ENCODE peak calls at places on chromosome 14, in four cellular contexts. I is CD8-positive, alpha-beta memory T cell; Q is NCI-H1436 treated with DMSO at 0.1 percent for 48 hours; V is activated CD8-positive, alpha-beta memory T cell treated with anti-CD3 and anti-CD28 coated beads, Interleukin-2, amount 50 U/mL, for 4 hours. P is an unnamed sample.

GRCh38 chr14:76647699-76648298 is 113.5 kb upstream of the VASH1 start:
- DNase-seq in I (no peak), V (no peak), Q (no peak), P (peak; percentile 77)

GRCh38 chr14:44369401-44370123 is 137.5 kb downstream of the FSCB start:
- DNase-seq in V (no peak), I (no peak), Q (no peak), P (no peak)

GRCh38 chr14:50943943-50944646 is at the start of gene PYGL:
- DNase-seq in Q (no peak), V (peak; percentile 29), I (peak; percentile 12), P (peak; percentile 70)

GRCh38 chr14:44768935-44769334 is 192.8 kb downstream of the KLHL28 start:
- DNase-seq in I (no peak), Q (no peak), V (no peak), P (no peak)

GRCh38 chr14:64220466-64220865 is 73.7 kb downstream of the ESR2 start:
- DNase-seq in Q (no peak), I (no peak), V (no peak), P (no peak)

GRCh38 chr14:71206766-71207371 is 299.6 kb downstream of the PCNX1 start:
- DNase-seq in I (no peak), Q (no peak), V (no peak), P (peak; percentile 84)

GRCh38 chr14:54579606-54580005 is 12.7 kb downstream of the SAMD4A start:
- DNase-seq in I (no peak), V (no peak), Q (no peak), P (peak; percentile 76)

GRCh38 chr14:67187826-67188225 is 1.4 kb upstream of the GARIN2 start:
- DNase-seq in Q (no peak), I (no peak), V (no peak), P (no peak)

GRCh38 chr14:65631040-65631439 is 218.5 kb downstream of the FUT8 start:
- DNase-seq in V (no peak), Q (no peak), I (no peak), P (no peak)

GRCh38 chr14:23916446-23916845 is 37.1 kb upstream of the DHRS4 start:
- DNase-seq in I (no peak), V (no peak), Q (no peak), P (no peak)

GRCh38 chr14:90573385-90574105 is 176.7 kb downstream of the CALM1 start:
- DNase-seq in V (no peak), Q (no peak), I (no peak), P (no peak)

GRCh38 chr14:34063470-34064164 is 112.7 kb upstream of the EGLN3 start:
- DNase-seq in Q (no peak), I (no peak), V (no peak), P (no peak)

GRCh38 chr14:51922624-51923023 is 62.2 kb downstream of the GNG2 start:
- DNase-seq in I (no peak), V (no peak), Q (no peak), P (peak; percentile 7)

GRCh38 chr14:64759555-64759938 is 55.3 kb downstream of the PLEKHG3 start:
- DNase-seq in I (no peak), Q (no peak), V (no peak), P (no peak)

GRCh38 chr14:89242871-89243270 is 174.2 kb downstream of the FOXN3 start:
- DNase-seq in Q (no peak), V (no peak), I (no peak), P (peak; percentile 4)

GRCh38 chr14:32233292-32233691 is 30.2 kb upstream of the RNU6-8 start:
- DNase-seq in Q (no peak), I (no peak), V (no peak), P (no peak)

GRCh38 chr14:58796201-58796600 is 158.4 kb downstream of the DACT1 start:
- DNase-seq in I (no peak), V (no peak), Q (no peak), P (no peak)

GRCh38 chr14:101198398-101199027 is 295.0 kb upstream of the RTL1 start:
- DNase-seq in V (no peak), Q (no peak), I (no peak), P (no peak)

GRCh38 chr14:105945891-105946290 is 419.5 kb downstream of the TMEM121 start:
- DNase-seq in V (no peak), I (no peak), Q (no peak), P (no peak)

GRCh38 chr14:100539766-100540140 is 47.5 kb downstream of the BEGAIN start:
- DNase-seq in V (no peak), Q (no peak), I (no peak), P (no peak)

GRCh38 chr14:74508292-74508731 is 14.7 kb downstream of the ISCA2 start:
- DNase-seq in Q (no peak), I (no peak), V (no peak), P (peak; percentile 35)

GRCh38 chr14:68979021-68979721 is at the start of gene ACTN1:
- DNase-seq in Q (peak; percentile 88), V (peak; percentile 66), I (peak; percentile 81), P (peak; percentile 98)

GRCh38 chr14:89373185-89373584 is 43.8 kb downstream of the FOXN3 start:
- DNase-seq in I (no peak), V (no peak), Q (no peak), P (no peak)

GRCh38 chr14:96126783-96127271 is 77.8 kb upstream of the BDKRB2 start:
- DNase-seq in Q (no peak), I (no peak), V (no peak), P (no peak)

GRCh38 chr14:31229638-31230229 is 22.1 kb upstream of the HECTD1 start:
- DNase-seq in V (no peak), I (no peak), Q (no peak), P (no peak)

GRCh38 chr14:35247777-35248475 is 44.3 kb upstream of the PSMA6 start:
- DNase-seq in Q (no peak), I (no peak), V (no peak), P (peak; percentile 17)

GRCh38 chr14:56118611-56119181 is 485 bp downstream of the PELI2 start:
- DNase-seq in V (peak; percentile 40), Q (no peak), I (no peak), P (peak; percentile 25)

GRCh38 chr14:91778217-91778616 is 46.3 kb upstream of the CATSPERB start:
- DNase-seq in I (no peak), V (no peak), Q (no peak), P (no peak)

GRCh38 chr14:54251356-54251755 is 145.5 kb upstream of the CDKN3 start:
- DNase-seq in V (no peak), Q (no peak), I (no peak), P (no peak)

GRCh38 chr14:37197421-37198272 is at the start of gene MIPOL1:
- DNase-seq in I (no peak), V (no peak), Q (peak; percentile 27), P (peak; percentile 93)

GRCh38 chr14:95018845-95019244 is 138.5 kb downstream of the DICER1 start:
- DNase-seq in V (no peak), I (no peak), Q (no peak), P (no peak)

GRCh38 chr14:23054000-23054811 is 3.1 kb downstream of the CDH24 start:
- DNase-seq in I (peak; percentile 28), Q (no peak), V (peak; percentile 45), P (peak; percentile 64)

GRCh38 chr14:83300454-83301064 is 1766.9 kb upstream of the SEL1L start:
- DNase-seq in Q (no peak), I (no peak), V (no peak), P (peak; percentile 53)

GRCh38 chr14:70002589-70003240 is 123.5 kb downstream of the SMOC1 start:
- DNase-seq in Q (no peak), V (no peak), I (no peak), P (no peak)

P was measured in dermis blood vessel endothelial cell.